ENCODE peak calls at places on chromosomes 6 and 20, in seven cellular contexts. S is GM12865, M is body of pancreas, P is lower leg skin, Q is hepatocyte, U is cardiac muscle cell, Z is mesothelial cell of epicardium. H is an unnamed sample.

GRCh38 chr6:20338160-20338559 is 63.5 kb upstream of the E2F3 start:
- DNase-seq in S (no peak), M (no peak), P (no peak), Q (no peak), U (no peak), Z (no peak), H (no peak)

GRCh38 chr6:31402324-31403282 is 792 bp upstream of the MICA start:
- DNase-seq in S (peak; percentile 47), M (peak; percentile 28), P (peak; percentile 32), Q (peak; percentile 57), U (peak; percentile 23), Z (no peak), H (no peak)

GRCh38 chr6:81977488-81977887 is 225.0 kb upstream of the TENT5A start:
- DNase-seq in S (no peak), M (no peak), P (no peak), Q (no peak), U (no peak), Z (no peak), H (no peak)

GRCh38 chr6:31243508-31243907 is 28.4 kb downstream of the HLA-C start:
- DNase-seq in S (no peak), M (no peak), P (no peak), Q (no peak), U (no peak), Z (no peak), H (no peak)

GRCh38 chr6:149513915-149514314 is 29.1 kb upstream of the ZC3H12D start:
- DNase-seq in S (no peak), M (no peak), P (no peak), Q (no peak), U (peak; percentile 23), Z (no peak), H (no peak)

GRCh38 chr6:45791181-45791580 is 224.5 kb downstream of the CLIC5 start:
- DNase-seq in S (no peak), M (no peak), P (no peak), Q (no peak), U (peak; percentile 7), Z (no peak), H (no peak)

GRCh38 chr6:65776332-65776731 is 69.3 kb upstream of the EYS start:
- DNase-seq in S (no peak), M (peak; percentile 31), P (no peak), Q (peak; percentile 48), U (no peak), Z (no peak), H (no peak)

GRCh38 chr6:54897462-54898189 is 51.1 kb downstream of the FAM83B start:
- DNase-seq in S (no peak), M (no peak), P (no peak), Q (no peak), U (peak; percentile 21), Z (no peak), H (no peak)

GRCh38 chr6:42049116-42049809 is 1.1 kb upstream of the TAF8 start:
- DNase-seq in S (peak; percentile 24), M (peak; percentile 19), P (no peak), Q (no peak), U (no peak), Z (no peak), H (no peak)

GRCh38 chr20:58523072-58523681 is 8.0 kb upstream of the APCDD1L start:
- DNase-seq in S (no peak), M (no peak), P (no peak), Q (no peak), U (peak; percentile 27), Z (no peak), H (no peak)

GRCh38 chr6:13795041-13795748 is 19.2 kb downstream of the MCUR1 start:
- DNase-seq in S (peak; percentile 91), M (peak; percentile 81), P (peak; percentile 89), Q (peak; percentile 87), U (peak; percentile 85), Z (peak; percentile 82), H (no peak)

GRCh38 chr6:43780293-43780692 is 10.3 kb downstream of the VEGFA start:
- DNase-seq in S (no peak), M (no peak), P (no peak), Q (no peak), U (no peak), Z (no peak), H (no peak)

DNA sequence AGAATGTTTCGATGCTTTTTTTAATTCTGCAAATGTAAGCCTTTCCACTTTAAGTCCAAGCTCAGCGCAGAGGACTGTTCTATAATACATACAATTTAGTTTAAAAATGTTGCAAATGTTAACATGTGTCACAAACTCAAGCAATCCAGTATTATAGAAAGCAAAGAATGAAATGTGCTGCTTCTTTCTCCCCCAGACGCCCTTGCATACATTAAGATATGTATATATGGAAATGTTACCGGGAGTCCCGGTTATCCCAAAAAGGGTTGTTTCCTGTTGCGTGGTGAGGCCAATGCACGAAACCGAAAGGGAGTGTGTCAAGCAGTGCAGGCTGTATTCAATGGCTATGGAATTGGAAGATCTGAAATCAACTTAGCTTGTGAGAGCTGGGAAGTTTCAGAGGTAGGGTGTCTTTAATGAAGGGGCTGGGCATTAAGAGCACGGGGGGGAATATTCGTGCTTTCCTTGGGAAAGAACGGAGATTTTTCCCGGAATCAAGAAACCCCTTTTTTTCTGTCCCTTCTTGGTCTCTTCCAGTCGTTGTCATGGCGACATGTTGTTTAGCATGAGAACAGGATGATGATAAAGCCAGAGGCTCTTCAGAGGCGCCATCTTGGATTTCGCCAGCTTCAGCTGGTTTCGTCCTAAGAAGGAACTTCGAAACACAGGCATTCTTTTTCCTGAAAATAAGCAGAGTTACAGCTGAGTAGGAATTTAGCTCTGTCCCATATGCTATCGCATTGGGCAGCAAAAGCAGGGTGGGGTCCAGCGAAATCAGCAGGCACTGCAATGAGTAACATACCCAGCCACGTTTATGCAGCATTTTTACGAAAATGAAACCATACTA is 10.1 kb upstream of the NQO2 start:
- DNase-seq in S (peak; percentile 96), M (peak; percentile 93), P (peak; percentile 83), Q (peak; percentile 97), U (peak; percentile 99), Z (peak; percentile 74), H (no peak)
- TF ChIP-seq CTCF in S (no peak), M (no peak), P (no peak), Q (no peak), U (no peak), Z (no peak), H (no peak)

GRCh38 chr6:38973178-38974057 is 75.2 kb upstream of the GLP1R start:
- DNase-seq in S (peak; percentile 73), M (peak; percentile 34), P (no peak), Q (peak; percentile 75), U (peak; percentile 78), Z (no peak), H (no peak)
- TF ChIP-seq CTCF in S (peak; percentile 46), M (peak; percentile 53), P (no peak), Q (peak; percentile 63), U (peak; percentile 67), Z (peak; percentile 53), H (peak; percentile 56)

DNA sequence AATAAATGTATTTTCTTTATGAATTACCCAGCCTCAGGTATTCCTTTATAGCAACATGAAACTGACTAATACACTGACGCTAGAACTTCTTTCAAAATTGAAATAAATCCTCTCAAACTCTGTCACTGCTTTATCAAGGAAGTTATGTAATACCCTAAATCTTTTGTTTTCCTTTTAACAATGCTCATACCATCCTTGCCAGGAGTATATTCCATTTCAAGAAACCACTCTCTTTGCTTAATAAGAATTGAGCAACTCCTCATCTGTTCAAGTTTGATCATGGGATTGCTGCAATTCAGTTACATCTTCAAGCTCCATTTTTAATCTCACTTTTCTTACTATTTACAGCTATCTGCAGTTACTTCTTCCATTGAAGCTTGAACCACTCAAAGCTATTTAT is 707.6 kb upstream of the MARCKS start:
- DNase-seq in S (no peak), M (no peak), P (no peak), Q (no peak), U (peak; percentile 35), Z (no peak), H (no peak)
- TF ChIP-seq CTCF in S (no peak), M (no peak), P (no peak), Q (no peak), U (no peak), Z (no peak), H (no peak)

GRCh38 chr20:33666293-33667244 is at the start of gene ACTL10:
- DNase-seq in S (peak; percentile 98), M (peak; percentile 100), P (peak; percentile 97), Q (peak; percentile 92), U (peak; percentile 99), Z (peak; percentile 83), H (no peak)
- TF ChIP-seq CTCF in S (no peak), M (peak; percentile 11), P (no peak), Q (no peak), U (peak; percentile 41), Z (no peak), H (no peak)

GRCh38 chr20:63579017-63579705 is 5.1 kb upstream of the HELZ2 start:
- DNase-seq in S (no peak), M (no peak), P (no peak), Q (no peak), U (no peak), Z (no peak), H (no peak)

GRCh38 chr20:63578224-63579016 is 4.4 kb upstream of the HELZ2 start:
- DNase-seq in S (no peak), M (no peak), P (no peak), Q (no peak), U (no peak), Z (no peak), H (no peak)

GRCh38 chr20:63582382-63583063 is 8.5 kb upstream of the HELZ2 start:
- DNase-seq in S (no peak), M (no peak), P (no peak), Q (no peak), U (no peak), Z (no peak), H (no peak)

GRCh38 chr20:63577317-63577894 is 3.4 kb upstream of the HELZ2 start:
- DNase-seq in S (no peak), M (peak; percentile 91), P (no peak), Q (no peak), U (no peak), Z (no peak), H (no peak)

GRCh38 chr20:63580796-63581461 is 6.9 kb upstream of the HELZ2 start:
- DNase-seq in S (peak; percentile 80), M (peak; percentile 58), P (no peak), Q (peak; percentile 58), U (peak; percentile 58), Z (no peak), H (no peak)
- TF ChIP-seq CTCF in S (peak; percentile 77), M (no peak), P (no peak), Q (peak; percentile 42), U (peak; percentile 48), Z (no peak), H (peak; percentile 40)

DNA sequence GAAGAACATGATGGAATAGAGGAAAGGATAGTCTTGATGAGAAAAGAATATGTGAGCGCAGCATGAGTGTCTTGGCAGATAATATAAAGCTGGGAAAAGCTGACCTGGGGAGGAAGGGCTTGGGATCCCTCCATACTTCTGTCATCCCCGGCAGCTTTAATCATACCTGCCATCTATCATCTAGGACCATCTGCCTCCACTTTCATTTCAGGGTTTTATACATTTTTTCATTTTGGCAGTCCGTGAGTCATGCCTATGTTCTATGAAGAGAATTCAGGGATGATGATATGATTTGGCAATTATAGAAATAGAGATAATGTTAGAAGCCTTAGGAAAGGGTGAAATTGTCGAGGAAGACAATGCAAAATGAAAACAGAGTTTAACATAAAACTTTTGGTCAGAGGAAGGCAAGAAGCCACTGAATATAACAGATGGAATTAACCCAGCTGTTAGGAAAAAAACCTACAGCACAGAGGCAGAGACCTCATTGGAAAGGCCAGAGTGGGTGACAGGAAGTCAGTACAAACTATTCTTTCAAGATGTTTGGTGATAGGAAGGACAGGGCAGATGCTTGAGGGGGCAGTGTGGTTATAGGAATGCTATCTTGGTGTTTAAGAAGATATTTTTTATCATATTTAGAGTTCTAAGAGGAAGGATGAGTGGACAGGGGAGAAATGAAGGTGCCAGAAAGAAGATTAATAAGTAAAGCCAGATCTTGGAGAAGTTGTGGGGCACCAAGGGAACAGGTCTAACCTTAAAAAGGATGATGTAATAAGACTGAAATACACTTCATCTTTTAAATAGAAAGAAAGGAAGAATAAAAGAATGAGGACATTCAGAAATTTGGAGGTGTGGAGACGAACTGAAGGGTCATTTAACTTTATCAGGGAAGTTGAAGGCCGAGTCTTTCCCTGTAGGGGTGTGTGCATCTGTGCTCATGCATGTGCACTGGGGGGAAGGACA is 37.8 kb downstream of the MARCKS start:
- DNase-seq in S (no peak), M (no peak), P (no peak), Q (no peak), U (peak; percentile 30), Z (no peak), H (no peak)
- TF ChIP-seq CTCF in S (no peak), M (no peak), P (no peak), Q (no peak), U (no peak), Z (no peak), H (no peak)

H was measured in D721Med.